ENCODE peak calls at places on chromosomes 13 and 19, in five cellular contexts. A is K562, R is DND-41, N is kidney, D is OCI-LY7. F is an unnamed sample. For H3K9me3, the result is how much of the 10 kb centered on the place peaks cover.

GRCh38 chr19:55451163-55451521 is 8.0 kb upstream of the SHISA7 start:
- DNase-seq in A (peak), R (peak), N (no peak), D (no peak), F (no peak)

GRCh38 chr19:39126593-39127187 is 1.1 kb downstream of the PAK4 start:
- DNase-seq in A (no peak), R (no peak), N (no peak), D (no peak), F (no peak)

GRCh38 chr19:18657590-18658365 is 20.9 kb downstream of the KLHL26 start:
- DNase-seq in A (peak), R (no peak), N (peak), D (no peak), F (no peak)

GRCh38 chr13:19862511-19863313 is 737 bp downstream of the ZMYM5 start:
- DNase-seq in A (peak), R (peak), N (peak), D (peak), F (peak)

GRCh38 chr13:23433171-23434153 is at the start of gene SACS:
- DNase-seq in A (no peak), R (no peak), N (no peak), D (no peak), F (no peak)

GRCh38 chr19:6241680-6242079 is 38.1 kb downstream of the MLLT1 start:
- DNase-seq in A (no peak), R (no peak), N (peak), D (no peak), F (no peak)

GRCh38 chr13:70107125-70107497 is 515 bp upstream of the ATXN8OS start:
- DNase-seq in A (no peak), R (no peak), N (no peak), D (no peak), F (no peak)

GRCh38 chr19:36115453-36116343 is at the start of gene TBCB:
- DNase-seq in A (peak), R (no peak), N (peak), D (peak), F (peak)

GRCh38 chr13:98541701-98542203 is 35.2 kb downstream of the STK24 start:
- DNase-seq in A (no peak), R (no peak), N (no peak), D (no peak), F (no peak)

GRCh38 chr19:48654299-48655059 is 8.5 kb upstream of the CA11 start:
- DNase-seq in A (peak), R (peak), N (no peak), D (no peak), F (no peak)

GRCh38 chr19:33063356-33064116 is 1.2 kb downstream of the RHPN2 start:
- DNase-seq in A (peak), R (no peak), N (no peak), D (peak), F (no peak)

GRCh38 chr13:39364797-39365468 is 238.1 kb downstream of the LHFPL6 start:
- DNase-seq in A (no peak), R (no peak), N (no peak), D (no peak), F (no peak)

GRCh38 chr19:48372904-48373303 is 8.7 kb downstream of the SYNGR4 start:
- DNase-seq in A (no peak), R (no peak), N (no peak), D (no peak), F (no peak)

GRCh38 chr13:48567521-48568331 is 34.8 kb upstream of the RCBTB2 start:
- DNase-seq in A (no peak), R (no peak), N (no peak), D (no peak), F (no peak)

GRCh38 chr19:44657211-44657921 is 13.7 kb downstream of the PVR start:
- DNase-seq in A (peak), R (peak), N (peak), D (peak), F (peak)

GRCh38 chr19:5567971-5568407 is 236 bp upstream of the TINCR start:
- DNase-seq in A (no peak), R (no peak), N (peak), D (no peak), F (no peak)

GRCh38 chr13:74966814-74967213 is 515.2 kb downstream of the TBC1D4 start:
- DNase-seq in A (no peak), R (no peak), N (no peak), D (no peak), F (no peak)

GRCh38 chr19:53808710-53809125 is 15.4 kb downstream of the NLRP12 start:
- DNase-seq in A (no peak), R (no peak), N (no peak), D (peak), F (no peak)

GRCh38 chr13:66117573-66117972 is 1112.6 kb downstream of the PCDH9 start:
- DNase-seq in A (no peak), R (no peak), N (no peak), D (no peak), F (no peak)

GRCh38 chr13:44303681-44304432 is 69.8 kb upstream of the SERP2 start:
- DNase-seq in A (no peak), R (peak), N (peak), D (no peak), F (no peak)

DNA sequence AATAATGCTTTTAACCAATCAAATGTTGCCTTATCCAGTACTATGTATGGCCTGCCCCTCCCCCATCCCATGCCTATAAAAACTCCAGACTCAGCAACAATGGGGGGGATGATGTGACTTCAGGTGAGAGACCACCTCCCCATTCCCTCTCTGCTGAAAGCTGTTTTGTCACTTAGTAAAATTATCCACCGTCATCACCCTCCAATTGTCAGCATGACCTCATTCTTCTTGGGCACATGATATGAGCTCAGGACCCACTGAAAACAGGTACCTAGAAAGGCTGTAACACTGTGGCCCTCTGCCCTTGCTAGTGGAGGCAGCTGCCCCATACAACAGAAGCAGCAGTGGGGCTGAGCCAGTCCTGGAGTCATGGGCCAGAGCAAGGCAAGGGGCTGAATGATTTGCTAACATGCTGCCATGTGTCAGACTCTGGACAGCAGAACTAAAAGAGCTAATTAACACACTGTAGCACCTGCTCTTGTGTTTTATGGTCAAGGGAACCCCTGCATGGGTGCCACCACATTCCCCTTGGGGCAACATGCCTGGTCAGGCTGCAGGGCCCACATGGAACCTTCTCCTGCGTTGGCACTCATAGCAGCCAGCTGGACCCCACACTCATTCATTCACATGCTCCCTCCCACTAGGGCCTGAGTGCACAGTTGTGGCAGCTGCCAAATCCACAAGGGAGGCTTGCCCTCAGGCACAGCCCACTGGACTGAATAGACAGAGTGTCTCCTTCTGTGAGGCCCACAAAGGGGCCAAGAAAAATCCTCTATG is 722.2 kb upstream of the PCDH20 start:
- DNase-seq in A (no peak), R (no peak), N (no peak), D (no peak), F (no peak)
- TF ChIP-seq CTCF in A (no peak), R (no peak), N (no peak), D (no peak), F (no peak)

DNA sequence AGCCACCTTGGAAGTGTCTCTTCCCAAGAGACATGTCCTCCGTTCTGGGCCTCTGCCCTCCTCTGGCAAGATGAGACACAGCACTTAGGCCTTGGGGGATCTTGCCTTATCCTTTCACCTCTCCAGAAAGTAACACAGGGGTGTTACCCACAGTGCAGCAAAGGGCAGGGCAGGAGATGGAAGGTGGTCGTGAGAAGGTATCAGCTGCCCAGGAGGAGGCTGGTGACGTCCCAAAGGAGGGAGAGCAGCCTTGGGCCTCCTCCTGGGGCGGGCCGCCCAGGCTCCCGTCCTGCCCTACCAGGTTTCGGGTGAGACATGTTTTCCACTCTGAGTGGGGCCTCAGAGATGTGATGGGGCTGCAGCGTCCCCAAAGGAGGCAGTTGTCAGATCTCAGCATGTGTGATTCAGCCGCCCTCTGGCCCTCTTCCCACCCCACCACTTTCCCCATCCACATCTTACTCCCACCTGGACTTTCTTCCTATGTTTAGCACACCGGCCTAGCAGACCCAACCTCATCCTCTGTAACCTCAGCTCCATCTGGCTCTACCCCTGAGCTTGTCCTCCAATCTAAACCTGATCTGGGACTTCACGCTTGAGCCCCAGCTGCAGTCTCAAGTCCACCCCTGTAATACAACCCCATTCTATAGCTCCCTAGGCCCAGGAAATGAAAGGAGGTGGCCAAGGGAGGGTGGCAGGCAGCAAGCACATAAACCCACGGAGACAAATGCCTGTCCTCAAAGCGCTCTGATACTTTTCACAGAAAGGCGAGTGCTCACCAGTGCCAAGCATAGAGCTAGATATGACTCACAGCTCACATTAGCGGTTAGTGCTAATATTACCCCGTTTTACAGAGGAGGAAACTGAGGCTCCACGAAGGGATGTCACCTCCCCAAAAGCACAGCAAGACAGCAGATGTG is 9.3 kb downstream of the POU2F2 start:
- DNase-seq in A (no peak), R (no peak), N (no peak), D (peak), F (peak)
- H3K27ac ChIP-seq in A (no peak), R (no peak), N (no peak), D (peak), F (peak)

GRCh38 chr19:56947206-56947605 is 106.7 kb upstream of the PEG3 start:
- DNase-seq in A (no peak), R (no peak), N (no peak), D (no peak), F (no peak)
- H3K9me3 ChIP-seq in A (under half), R (under half), N (under half), D (under half), F (under half)

DNA sequence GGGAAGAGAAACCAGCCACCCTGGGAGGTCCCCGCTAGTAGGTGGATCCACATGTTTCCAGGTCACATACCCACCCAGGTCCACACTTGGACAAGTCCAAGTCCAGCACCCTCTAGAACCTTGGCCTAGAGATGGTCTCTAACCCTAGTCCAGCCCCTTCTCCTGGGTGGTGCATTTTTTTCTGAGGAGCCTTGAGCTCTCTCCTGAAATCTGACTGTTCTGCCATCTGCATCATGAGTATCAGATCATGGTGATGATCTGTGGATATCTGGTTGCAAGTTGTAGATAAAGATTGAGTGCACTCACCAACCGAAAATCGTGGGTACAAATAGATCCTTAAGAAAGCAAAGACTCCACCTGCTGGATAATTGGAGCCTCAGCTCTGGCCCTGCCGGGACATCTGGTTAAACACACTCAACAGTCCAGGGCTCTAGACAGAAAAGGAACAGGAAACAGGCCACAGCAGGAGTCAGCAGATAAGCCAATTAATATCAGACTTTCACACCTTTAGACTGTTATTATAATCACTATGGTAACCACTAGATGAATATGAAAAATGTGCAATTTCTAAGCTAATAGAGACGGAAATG is 41.1 kb downstream of the GPR12 start:
- DNase-seq in A (peak), R (peak), N (no peak), D (peak), F (no peak)
- TF ChIP-seq CTCF in A (no peak), R (peak), N (no peak), D (peak), F (no peak)

GRCh38 chr19:3368848-3369336 is 2.5 kb downstream of the NFIC start:
- DNase-seq in A (no peak), R (no peak), N (no peak), D (no peak), F (no peak)

GRCh38 chr19:3370728-3371591 is 4.6 kb downstream of the NFIC start:
- DNase-seq in A (no peak), R (no peak), N (no peak), D (no peak), F (no peak)

GRCh38 chr19:3370214-3370720 is 3.9 kb downstream of the NFIC start:
- DNase-seq in A (no peak), R (no peak), N (no peak), D (no peak), F (no peak)

GRCh38 chr19:3368441-3368795 is 2.0 kb downstream of the NFIC start:
- DNase-seq in A (peak), R (no peak), N (no peak), D (no peak), F (no peak)

GRCh38 chr19:3369337-3370213 is 3.2 kb downstream of the NFIC start:
- DNase-seq in A (no peak), R (no peak), N (peak), D (no peak), F (no peak)
- H3K27ac ChIP-seq in A (peak), R (no peak), N (peak), D (no peak), F (no peak)

DNA sequence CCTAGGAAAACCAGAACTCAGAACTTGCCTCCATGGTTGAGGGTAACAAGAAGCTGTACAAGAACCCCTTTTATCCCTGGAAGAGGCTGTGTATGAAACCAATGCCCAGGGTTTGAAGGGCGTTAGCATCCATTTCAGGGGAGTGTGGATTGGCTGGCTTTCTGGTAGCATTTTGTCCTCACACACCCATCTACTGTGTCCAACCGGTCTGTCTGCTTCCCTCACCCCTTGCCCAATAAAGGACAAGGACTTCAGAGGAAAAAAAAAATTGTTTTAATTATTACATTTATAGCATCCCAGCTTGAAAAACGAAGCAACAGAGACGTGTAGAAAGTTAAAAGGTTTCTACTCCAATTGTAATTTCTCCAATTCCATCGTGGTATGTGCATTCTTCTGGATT is 2.7 kb upstream of the CYP4F8 start:
- DNase-seq in A (no peak), R (no peak), N (no peak), D (no peak), F (no peak)
- H3K9me3 ChIP-seq in A (under half), R (under half), N (under half), D (under half), F (under half)

GRCh38 chr19:4495471-4495870 is 22.8 kb downstream of the PLIN4 start:
- DNase-seq in A (no peak), R (no peak), N (no peak), D (peak), F (no peak)
- TF ChIP-seq CTCF in A (peak), R (no peak), N (no peak), D (peak), F (no peak)

DNA sequence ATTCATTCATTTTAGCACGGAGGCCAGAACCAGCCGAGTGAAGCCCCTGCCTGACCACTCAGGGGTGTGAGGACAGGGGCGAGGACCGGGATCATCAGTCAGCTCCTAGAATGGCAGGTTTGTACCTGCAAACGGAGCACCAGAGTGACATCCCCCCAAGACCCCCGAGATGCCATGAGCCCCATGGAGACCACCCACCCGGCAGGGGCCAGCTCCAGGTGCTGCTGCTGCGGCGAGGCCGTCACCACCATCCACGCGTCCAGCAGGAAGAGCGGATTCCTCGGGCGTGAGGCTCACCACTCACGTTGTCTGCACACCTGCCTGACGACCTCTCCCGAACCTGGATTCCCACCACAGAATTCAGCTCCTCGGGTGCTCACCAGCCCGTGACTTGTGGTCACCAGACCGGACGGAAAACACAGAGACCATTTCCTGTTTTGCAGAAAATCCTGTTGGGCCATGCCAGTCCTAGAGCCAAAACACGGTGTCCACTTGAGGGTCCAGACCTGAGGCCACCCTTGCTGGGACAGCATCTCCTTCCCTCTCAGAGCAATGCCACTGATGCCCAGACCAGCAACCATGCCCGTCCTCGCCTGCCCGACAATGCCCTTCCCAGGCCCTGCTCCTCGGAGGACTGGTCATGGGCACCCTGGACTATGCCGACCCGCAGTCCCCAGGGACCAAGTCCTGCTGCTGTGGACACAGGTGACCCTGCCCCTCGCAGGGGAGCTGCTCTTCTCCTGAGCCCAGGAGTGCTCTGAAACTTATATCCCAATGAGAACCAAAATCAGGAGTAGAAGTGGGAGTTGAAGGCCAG is 74.2 kb downstream of the RASA3 start:
- DNase-seq in A (no peak), R (no peak), N (peak), D (no peak), F (no peak)
- H3K27ac ChIP-seq in A (no peak), R (no peak), N (no peak), D (no peak), F (peak)

GRCh38 chr13:112118451-112119064 is 51.6 kb downstream of the SOX1 start:
- DNase-seq in A (no peak), R (no peak), N (no peak), D (no peak), F (no peak)

GRCh38 chr13:112116187-112116950 is 49.4 kb downstream of the SOX1 start:
- DNase-seq in A (no peak), R (no peak), N (no peak), D (no peak), F (no peak)

GRCh38 chr13:112117258-112117954 is 50.5 kb downstream of the SOX1 start:
- DNase-seq in A (no peak), R (no peak), N (no peak), D (no peak), F (no peak)

GRCh38 chr13:112119192-112120030 is 52.5 kb downstream of the SOX1 start:
- DNase-seq in A (no peak), R (no peak), N (no peak), D (no peak), F (no peak)

GRCh38 chr13:112117955-112118302 is 51.0 kb downstream of the SOX1 start:
- DNase-seq in A (no peak), R (no peak), N (peak), D (no peak), F (no peak)
- H3K9me3 ChIP-seq in A (under half), R (under half), N (under half), D (under half), F (under half)

F was measured in CD4-positive, alpha-beta T cell.